ENCODE peak calls at places on chromosomes 4 and X, in five cellular contexts. J is uterus, R is tibial nerve, K is Panc1, F is IMR-90. V is an unnamed sample.
A peak's percentile ranks its signal among the peaks of the same experiment; 100 is the strongest.

GRCh38 chr4:1365271-1366178 is 18.5 kb downstream of the UVSSA start:
- DNase-seq in J (no peak), R (no peak), K (no peak), F (no peak), V (peak; percentile 63)

GRCh38 chr4:10619220-10619619 is 65.3 kb downstream of the CLNK start:
- DNase-seq in J (no peak), R (no peak), K (no peak), F (peak; percentile 38), V (no peak)

GRCh38 chr4:168551211-168551610 is 54.4 kb downstream of the PALLD start:
- DNase-seq in J (no peak), R (no peak), K (no peak), F (peak; percentile 91), V (no peak)

GRCh38 chr4:41141910-41142309 is 72.4 kb downstream of the APBB2 start:
- DNase-seq in J (no peak), R (no peak), K (no peak), F (peak; percentile 86), V (no peak)

GRCh38 chrX:83997781-83998180 is 136.8 kb downstream of the CYLC1 start:
- DNase-seq in J (no peak), R (no peak), K (no peak), F (no peak), V (no peak)

GRCh38 chrX:45524296-45524695 is 323.6 kb upstream of the DIPK2B start:
- DNase-seq in J (no peak), R (no peak), K (no peak), F (peak; percentile 67), V (no peak)

GRCh38 chr4:3310301-3311094 is 17.7 kb downstream of the RGS12 start:
- DNase-seq in J (no peak), R (no peak), K (no peak), F (no peak), V (no peak)

GRCh38 chrX:52933976-52934703 is 24.2 kb downstream of the FAM156A start:
- DNase-seq in J (no peak), R (no peak), K (no peak), F (no peak), V (no peak)

GRCh38 chr4:93828332-93828829 is at the start of gene ATOH1:
- DNase-seq in J (no peak), R (no peak), K (no peak), F (no peak), V (peak; percentile 66)

GRCh38 chrX:39903343-39903742 is 194.4 kb downstream of the BCOR start:
- DNase-seq in J (no peak), R (no peak), K (no peak), F (peak; percentile 75), V (no peak)

GRCh38 chr4:116357758-116358157 is 727.6 kb downstream of the TRAM1L1 start:
- DNase-seq in J (no peak), R (no peak), K (no peak), F (no peak), V (no peak)

GRCh38 chr4:61373901-61374611 is 173.9 kb downstream of the ADGRL3 start:
- DNase-seq in J (no peak), R (no peak), K (no peak), F (peak; percentile 7), V (no peak)

GRCh38 chrX:538311-538710 is 92.3 kb upstream of the SHOX start:
- DNase-seq in J (no peak), R (no peak), K (no peak), F (no peak), V (no peak)

GRCh38 chrX:30653415-30654131 is at the start of gene GK:
- DNase-seq in J (peak; percentile 17), R (no peak), K (no peak), F (peak; percentile 12), V (peak; percentile 59)

GRCh38 chrX:84453351-84454246 is 48.7 kb downstream of the HDX start:
- DNase-seq in J (no peak), R (no peak), K (no peak), F (no peak), V (no peak)

GRCh38 chr4:137659431-137659830 is 127.1 kb upstream of the PCDH18 start:
- DNase-seq in J (no peak), R (no peak), K (no peak), F (peak; percentile 55), V (no peak)

DNA sequence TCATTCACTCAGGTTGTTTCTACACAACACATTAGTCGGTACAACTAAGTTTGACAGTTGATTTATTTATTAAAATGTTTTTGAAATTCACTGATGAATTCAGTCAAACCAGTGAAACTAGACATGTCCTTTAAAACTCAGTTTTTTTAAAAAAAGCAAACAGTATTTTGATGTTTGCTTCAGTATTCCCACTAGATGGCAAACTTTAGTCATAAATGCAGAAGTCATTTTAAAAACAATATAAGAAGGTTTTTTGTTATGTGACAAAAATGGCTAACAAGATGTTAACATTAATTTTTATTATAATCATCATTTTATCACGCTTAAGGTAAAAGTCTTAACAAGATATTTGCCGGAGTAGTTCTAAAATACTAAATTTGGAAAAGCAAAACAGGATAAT is 1337.8 kb upstream of the DIAPH2 start:
- DNase-seq in J (no peak), R (no peak), K (no peak), F (peak; percentile 5), V (no peak)
- TF ChIP-seq CTCF in J (no peak), R (no peak), K (peak; percentile 23), F (peak; percentile 38), V (no peak)

GRCh38 chr4:8868321-8869001 is 3.2 kb downstream of the HMX1 start:
- DNase-seq in J (no peak), R (no peak), K (no peak), F (no peak), V (no peak)
- H3K27me3 ChIP-seq in J (peaks cover 46% of the 10 kb centered on the region), R (peaks cover 83% of the 10 kb centered on the region), K (no peaks in the 10 kb centered on the region), F (peaks cover 84% of the 10 kb centered on the region), V (no peaks in the 10 kb centered on the region)

GRCh38 chr4:124883642-124884041 is 171.1 kb upstream of the ANKRD50 start:
- DNase-seq in J (no peak), R (no peak), K (no peak), F (peak; percentile 84), V (no peak)
- H3K27ac ChIP-seq in J (no peak overlapping the region), R (no peak overlapping the region), K (no peak overlapping the region), F (no peak overlapping the region), V (no peak overlapping the region)

DNA sequence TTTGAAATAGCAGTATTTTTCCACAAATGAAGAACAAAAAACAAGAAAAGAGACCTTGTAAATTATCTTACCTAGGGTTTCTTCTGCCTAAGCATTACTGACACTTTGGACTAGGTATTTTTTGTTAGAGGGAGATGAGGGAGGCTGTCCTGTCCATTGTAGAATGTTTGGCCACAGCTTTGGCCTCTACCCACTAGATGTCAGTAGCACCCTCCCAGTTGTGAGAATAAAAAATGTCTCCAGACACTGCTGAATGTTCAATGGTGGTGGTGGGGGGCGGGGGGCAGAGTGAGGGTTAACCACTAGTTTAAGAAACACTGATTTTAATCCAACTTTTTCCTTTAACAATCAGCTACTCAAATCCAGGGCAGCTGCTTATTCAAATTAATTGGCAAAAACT is 25.8 kb downstream of the OTUD4 start:
- DNase-seq in J (no peak), R (no peak), K (no peak), F (peak; percentile 35), V (no peak)
- TF ChIP-seq CTCF in J (no peak), R (no peak), K (peak; percentile 64), F (peak; percentile 50), V (peak; percentile 27)

GRCh38 chr4:169791527-169792156 is 33.9 kb upstream of the HPF1 start:
- DNase-seq in J (peak; percentile 16), R (peak; percentile 15), K (peak; percentile 24), F (peak; percentile 55), V (peak; percentile 48)
- H3K27me3 ChIP-seq in J (no peaks in the 10 kb centered on the region), R (peaks cover 38% of the 10 kb centered on the region), K (peaks cover 10% of the 10 kb centered on the region), F (peaks cover 2% of the 10 kb centered on the region), V (no peaks in the 10 kb centered on the region)

DNA sequence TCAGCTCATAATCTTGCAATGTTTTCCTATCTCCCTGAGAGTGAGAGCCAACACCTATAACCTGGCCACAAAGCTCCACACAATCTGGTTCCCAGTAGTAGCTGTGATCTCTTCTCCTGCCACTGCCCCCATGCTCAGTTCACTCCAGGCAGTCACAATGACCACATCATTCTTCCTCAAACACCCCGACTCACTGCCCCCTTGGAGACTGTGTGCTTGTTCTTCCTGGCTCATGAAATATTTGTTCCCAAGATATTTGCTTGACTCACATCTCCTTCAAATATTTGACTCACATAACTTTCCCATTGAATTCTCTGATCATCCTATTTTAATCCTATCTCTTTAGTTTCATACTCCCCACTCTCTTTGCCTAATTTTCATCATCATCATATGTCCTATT is 173.7 kb downstream of the AREG start:
- DNase-seq in J (no peak), R (no peak), K (no peak), F (peak; percentile 45), V (no peak)
- H3K27ac ChIP-seq in J (no peak overlapping the region), R (no peak overlapping the region), K (no peak overlapping the region), F (no peak overlapping the region), V (no peak overlapping the region)

GRCh38 chrX:48937065-48937907 is 18.5 kb upstream of the PIM2 start:
- DNase-seq in J (no peak), R (no peak), K (no peak), F (no peak), V (peak; percentile 96)
- TF ChIP-seq CTCF in J (no peak), R (no peak), K (no peak), F (no peak), V (no peak)

GRCh38 chrX:41909068-41909467 is 14.3 kb downstream of the CASK start:
- DNase-seq in J (no peak), R (no peak), K (no peak), F (no peak), V (no peak)

GRCh38 chrX:41917517-41917916 is 5.8 kb downstream of the CASK start:
- DNase-seq in J (no peak), R (no peak), K (no peak), F (no peak), V (no peak)

GRCh38 chrX:41913476-41913875 is 9.9 kb downstream of the CASK start:
- DNase-seq in J (no peak), R (no peak), K (no peak), F (peak; percentile 34), V (no peak)

GRCh38 chrX:41912922-41913321 is 10.4 kb downstream of the CASK start:
- DNase-seq in J (no peak), R (no peak), K (no peak), F (peak; percentile 29), V (no peak)
- H3K27me3 ChIP-seq in J (no peaks in the 10 kb centered on the region), R (no peaks in the 10 kb centered on the region), K (no peaks in the 10 kb centered on the region), F (no peaks in the 10 kb centered on the region), V (no peaks in the 10 kb centered on the region)

DNA sequence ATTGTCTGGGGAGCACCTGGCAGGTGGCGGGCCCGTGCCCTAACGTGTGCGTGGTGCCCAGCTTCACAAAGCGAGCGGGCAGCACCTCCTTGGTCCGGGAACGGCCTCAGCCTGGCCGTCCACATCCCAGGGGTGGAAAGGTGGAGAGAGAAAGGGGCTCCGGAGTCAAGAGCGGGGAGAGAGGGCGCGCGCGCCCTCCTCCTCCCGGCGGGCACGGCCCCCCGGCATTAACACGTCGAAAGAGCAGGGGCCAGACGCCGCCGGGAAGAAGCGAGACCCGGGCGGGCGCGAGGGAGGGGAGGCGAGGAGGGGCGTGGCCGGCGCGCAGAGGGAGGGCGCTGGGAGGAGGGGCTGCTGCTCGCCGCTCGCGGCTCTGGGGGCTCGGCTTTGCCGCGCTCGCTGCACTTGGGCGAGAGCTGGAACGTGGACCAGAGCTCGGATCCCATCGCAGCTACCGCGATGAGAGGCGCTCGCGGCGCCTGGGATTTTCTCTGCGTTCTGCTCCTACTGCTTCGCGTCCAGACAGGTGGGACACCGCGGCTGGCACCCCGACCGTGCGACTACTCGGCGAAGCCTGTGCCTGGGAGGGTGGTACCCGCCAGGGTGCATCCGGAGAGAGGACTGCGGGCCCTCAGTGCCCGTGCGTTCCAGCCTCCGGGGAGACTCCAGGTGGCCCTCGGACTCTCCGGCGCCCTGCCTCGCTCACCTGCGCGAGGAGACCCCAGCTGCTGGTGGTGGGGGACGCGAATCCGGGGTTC is at the start of gene KIT:
- DNase-seq in J (peak; percentile 41), R (no peak), K (no peak), F (peak; percentile 32), V (peak; percentile 56)
- H3K27ac ChIP-seq in J (peak within 1 kb of the TSS; percentile 40), R (no peak within 1 kb of the TSS), K (no peak within 1 kb of the TSS), F (peak within 1 kb of the TSS; percentile 36), V (no peak within 1 kb of the TSS)

V was measured in Peyer's patch.